ENCODE peak calls at places on chromosomes 5 and 9, in four cellular contexts. P, H, V and X are unnamed samples.

GRCh38 chr5:154243736-154244135 is 53.2 kb downstream of the GALNT10 start:
- DNase-seq in V (no peak), H (no peak), P (no peak), X (no peak)

GRCh38 chr5:97528941-97529340 is 345.9 kb upstream of the RIOK2 start:
- DNase-seq in P (no peak), V (no peak), H (no peak), X (no peak)

GRCh38 chr9:89924611-89925010 is 319.8 kb downstream of the GADD45G start:
- DNase-seq in P (no peak), H (no peak), V (no peak), X (no peak)

GRCh38 chr5:127705120-127705892 is 2.1 kb downstream of the CCDC192 start:
- DNase-seq in P (peak), H (peak), V (no peak), X (peak)

GRCh38 chr5:116571568-116572321 is 2.9 kb downstream of the SEMA6A start:
- DNase-seq in P (no peak), H (no peak), V (no peak), X (peak)

GRCh38 chr9:75960561-75960960 is 70.1 kb downstream of the PCSK5 start:
- DNase-seq in P (no peak), V (no peak), H (no peak), X (no peak)

GRCh38 chr9:35662437-35662836 is 2.6 kb downstream of the ARHGEF39 start:
- DNase-seq in V (no peak), H (no peak), P (no peak), X (no peak)

GRCh38 chr9:37198034-37198718 is 77.8 kb downstream of the ZCCHC7 start:
- DNase-seq in P (no peak), V (no peak), H (no peak), X (no peak)

GRCh38 chr5:154771383-154771901 is 16.3 kb downstream of the LARP1 start:
- DNase-seq in V (no peak), P (peak), H (peak), X (no peak)

GRCh38 chr9:64773491-64773931 is 511.5 kb downstream of the FOXD4L5 start:
- DNase-seq in V (peak), H (no peak), P (no peak), X (no peak)

GRCh38 chr5:119420173-119420572 is 32.1 kb upstream of the HSD17B4 start:
- DNase-seq in H (peak), V (no peak), P (peak), X (peak)

GRCh38 chr9:90891656-90892055 is 90.0 kb downstream of the SYK start:
- DNase-seq in P (no peak), V (no peak), H (no peak), X (no peak)

GRCh38 chr9:14608521-14608920 is 84.7 kb downstream of the ZDHHC21 start:
- DNase-seq in V (no peak), P (no peak), H (no peak), X (no peak)

GRCh38 chr5:96952118-96952750 is 16.4 kb downstream of the LNPEP start:
- DNase-seq in H (no peak), P (no peak), V (no peak), X (no peak)

GRCh38 chr9:3954950-3955670 is 344.8 kb downstream of the GLIS3 start:
- DNase-seq in H (no peak), P (no peak), V (no peak), X (no peak)

GRCh38 chr5:137129906-137130680 is 369.0 kb downstream of the SPOCK1 start:
- DNase-seq in P (no peak), V (no peak), H (no peak), X (no peak)

GRCh38 chr5:146040559-146040958 is 64.8 kb downstream of the PLAC8L1 start:
- DNase-seq in V (no peak), P (no peak), H (peak), X (no peak)

GRCh38 chr9:120569556-120569955 is 10.4 kb downstream of the CDK5RAP2 start:
- DNase-seq in H (no peak), P (no peak), V (no peak), X (no peak)

GRCh38 chr5:175889910-175890684 is 18.7 kb downstream of the CPLX2 start:
- DNase-seq in V (no peak), P (peak), H (no peak), X (no peak)

GRCh38 chr5:123537845-123538244 is 25.9 kb downstream of the CSNK1G3 start:
- DNase-seq in V (no peak), P (no peak), H (no peak), X (no peak)

GRCh38 chr5:66864240-66864884 is 268.2 kb downstream of the MAST4 start:
- DNase-seq in V (no peak), H (peak), P (peak), X (no peak)

GRCh38 chr5:107331882-107332281 is 338.9 kb downstream of the EFNA5 start:
- DNase-seq in H (peak), V (no peak), P (no peak), X (peak)

GRCh38 chr9:95725045-95725444 is 150.4 kb upstream of the ERCC6L2 start:
- DNase-seq in V (no peak), H (no peak), P (no peak), X (no peak)

GRCh38 chr9:101536351-101536750 is 2.7 kb downstream of the RNF20 start:
- DNase-seq in H (peak), P (no peak), V (no peak), X (no peak)

GRCh38 chr9:106862115-106862945 is 636 bp upstream of the ZNF462 start:
- DNase-seq in V (no peak), P (no peak), H (peak), X (peak)

GRCh38 chr9:82410891-82411290 is 422.3 kb downstream of the SPATA31D1 start:
- DNase-seq in P (no peak), V (no peak), H (peak), X (no peak)

GRCh38 chr9:99057665-99058625 is 47.0 kb upstream of the TGFBR1 start:
- DNase-seq in H (peak), P (peak), V (no peak), X (no peak)

GRCh38 chr9:91919621-91920020 is 30.4 kb downstream of the ROR2 start:
- DNase-seq in H (no peak), V (no peak), P (no peak), X (no peak)

GRCh38 chr5:98397081-98397480 is 376.4 kb upstream of the RGMB start:
- DNase-seq in H (peak), P (no peak), V (no peak), X (no peak)

GRCh38 chr5:169268019-169268418 is 32.9 kb downstream of the SLIT3 start:
- DNase-seq in P (no peak), V (no peak), H (peak), X (no peak)

GRCh38 chr5:174549254-174549653 is 175.1 kb upstream of the MSX2 start:
- DNase-seq in V (no peak), P (no peak), H (no peak), X (no peak)

GRCh38 chr5:179852993-179853547 is 5.5 kb downstream of the MRNIP start:
- DNase-seq in V (no peak), H (no peak), P (no peak), X (no peak)

GRCh38 chr5:15510092-15510491 is 10.1 kb downstream of the FBXL7 start:
- DNase-seq in V (no peak), H (no peak), P (no peak), X (no peak)

GRCh38 chr5:56489272-56489671 is 256.1 kb upstream of the ANKRD55 start:
- DNase-seq in P (no peak), H (no peak), V (no peak), X (no peak)

DNA sequence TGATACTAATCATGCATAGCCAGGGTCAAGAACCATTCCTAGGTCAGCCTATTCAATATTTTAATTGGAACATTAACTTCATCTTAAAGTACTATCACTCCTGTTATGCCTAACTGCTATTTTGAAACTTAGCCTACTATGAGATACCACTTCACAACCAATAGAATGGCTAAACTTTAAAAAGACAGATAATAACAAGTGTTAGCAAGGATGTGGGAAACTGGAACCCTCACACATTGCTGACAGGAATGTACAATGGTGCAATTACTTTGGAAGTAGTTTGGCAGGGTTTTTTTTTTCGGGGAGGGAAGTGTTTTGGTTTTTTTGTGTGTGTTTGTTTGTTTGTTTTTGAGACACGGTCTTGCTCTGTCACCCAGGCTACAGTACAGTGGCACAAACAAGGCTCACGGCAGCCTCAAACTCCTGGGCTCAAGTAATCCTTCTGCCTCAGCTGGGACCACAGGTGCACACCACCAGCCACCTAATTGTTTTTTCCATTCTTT is 10.6 kb downstream of the AGTPBP1 start:
- DNase-seq in P (no peak), H (no peak), V (no peak), X (no peak)
- TF ChIP-seq CTCF in P (no peak), H (no peak), V (no peak), X (no peak)

GRCh38 chr5:149621415-149622098 is 40.3 kb downstream of the ARHGEF37 start:
- DNase-seq in V (no peak), H (no peak), P (no peak), X (no peak)

GRCh38 chr5:149616727-149617284 is 35.5 kb downstream of the ARHGEF37 start:
- DNase-seq in P (no peak), H (no peak), V (no peak), X (no peak)

GRCh38 chr5:149615976-149616375 is 34.7 kb downstream of the ARHGEF37 start:
- DNase-seq in P (peak), V (no peak), H (no peak), X (no peak)

GRCh38 chr5:149617760-149618306 is 36.5 kb downstream of the ARHGEF37 start:
- DNase-seq in H (no peak), V (no peak), P (no peak), X (no peak)

DNA sequence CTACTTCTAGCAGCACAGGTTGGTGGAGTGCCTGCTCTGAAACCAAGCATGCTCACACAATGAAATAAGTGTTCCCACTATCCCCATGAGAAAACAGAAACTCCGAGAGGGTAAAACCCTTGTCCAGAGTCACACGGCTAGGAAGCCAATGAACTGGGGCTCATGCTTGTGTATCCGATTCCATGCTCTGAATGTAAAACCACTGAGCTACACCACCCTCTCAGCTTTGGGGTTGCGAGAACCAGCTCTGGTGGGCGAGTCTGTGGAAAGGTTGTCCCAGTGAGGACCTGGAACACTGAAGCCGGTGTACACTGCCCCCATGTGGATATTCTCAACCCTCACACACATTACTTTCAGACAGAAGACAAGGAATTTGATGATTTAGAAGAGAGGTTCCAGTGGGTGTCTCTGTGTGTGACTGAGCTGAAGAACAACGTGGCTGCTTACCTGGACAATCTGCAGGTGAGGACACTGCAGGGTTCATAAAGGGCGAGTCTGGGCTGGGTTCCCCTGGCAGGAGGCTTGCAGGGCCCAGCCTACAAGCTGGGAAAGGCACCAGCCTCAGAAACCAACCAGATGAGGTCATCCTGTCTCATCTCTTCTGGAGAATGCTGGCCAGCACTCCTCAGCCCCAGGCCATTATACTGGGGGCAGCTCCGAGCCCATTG is 37.4 kb downstream of the ARHGEF37 start:
- DNase-seq in H (peak), V (no peak), P (peak), X (peak)
- TF ChIP-seq CTCF in H (peak), V (peak), P (peak), X (peak)

GRCh38 chr9:12847591-12847990 is 72.8 kb downstream of the LURAP1L start:
- DNase-seq in H (peak), P (no peak), V (no peak), X (no peak)
- TF ChIP-seq CTCF in H (no peak), P (no peak), V (no peak), X (no peak)

GRCh38 chr9:127612993-127613954 is 1.2 kb downstream of the STXBP1 start:
- DNase-seq in P (peak), H (peak), V (peak), X (peak)

GRCh38 chr9:127614961-127615360 is 2.9 kb downstream of the STXBP1 start:
- DNase-seq in V (no peak), H (no peak), P (no peak), X (no peak)

GRCh38 chr9:127608104-127608966 is 3.7 kb upstream of the STXBP1 start:
- DNase-seq in V (no peak), H (peak), P (peak), X (peak)

DNA sequence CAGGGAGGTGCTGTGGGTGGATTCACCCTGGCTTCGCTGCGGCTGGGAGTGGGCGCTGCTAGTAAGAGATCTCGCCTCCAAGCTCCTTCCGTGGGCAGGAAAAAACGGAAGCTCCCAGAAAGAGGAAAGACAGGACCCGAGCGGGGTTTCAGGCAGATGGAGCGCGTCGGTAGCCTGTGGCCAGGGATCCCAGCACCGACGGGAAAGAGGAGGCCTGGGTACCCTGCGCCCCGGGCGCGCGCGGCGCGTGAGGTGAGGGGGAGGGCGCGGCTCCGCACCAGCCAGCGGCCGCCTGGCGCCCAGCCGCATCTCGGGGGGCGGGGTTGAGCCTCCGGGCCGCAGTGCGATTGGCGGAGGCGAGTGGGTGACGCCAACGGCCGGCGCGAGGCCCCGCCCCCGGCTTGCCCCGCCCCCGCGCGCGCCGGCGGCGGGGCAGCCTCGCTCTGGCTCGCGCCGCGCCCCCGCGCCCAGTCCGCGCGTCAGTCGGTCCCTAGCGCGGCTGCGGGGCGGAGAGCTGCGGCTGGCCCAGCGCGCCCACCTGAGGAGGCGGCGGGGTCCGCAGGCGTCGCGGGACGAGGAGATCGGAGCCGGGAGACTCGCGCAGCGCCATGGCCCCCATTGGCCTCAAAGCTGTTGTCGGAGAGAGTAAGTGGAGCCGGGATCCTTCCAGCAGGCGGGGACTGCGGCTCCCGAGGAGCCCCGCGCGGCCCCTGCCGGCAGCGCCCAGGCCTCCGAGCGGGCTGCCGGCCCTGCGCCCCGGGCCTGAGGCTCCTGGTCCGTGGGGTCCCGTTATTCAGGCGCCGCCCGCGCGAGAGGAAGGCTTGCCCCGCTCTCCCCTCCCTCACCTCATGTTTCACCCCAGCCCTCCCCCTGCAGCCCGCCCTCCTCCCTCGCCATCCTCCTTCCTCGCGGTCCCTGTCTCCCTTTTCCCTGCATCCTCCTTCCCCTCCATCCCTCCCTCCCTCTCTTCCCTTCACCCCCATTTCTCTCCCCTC is at the start of gene STXBP1:
- DNase-seq in V (peak), P (peak), H (peak), X (peak)
- TF ChIP-seq CTCF in V (no peak), P (no peak), H (no peak), X (no peak)

DNA sequence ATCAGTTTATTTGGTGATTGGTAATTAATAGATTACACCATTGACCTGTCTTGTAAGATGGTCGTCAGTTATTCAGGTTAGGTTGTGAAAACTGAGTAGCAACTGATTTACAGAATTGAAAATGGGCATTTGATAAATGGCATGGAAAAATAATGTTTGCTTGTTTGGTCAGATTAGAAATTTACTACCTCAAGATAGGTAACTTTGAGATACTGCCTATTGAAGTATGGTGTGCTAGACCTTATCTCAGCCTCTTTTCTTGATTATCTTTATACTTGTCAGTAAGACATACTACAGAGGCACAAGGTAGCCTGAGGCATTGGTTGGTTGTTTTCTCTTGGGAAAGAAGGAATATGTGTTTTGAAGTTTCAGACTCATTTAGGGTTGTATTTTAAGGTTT is 174.5 kb downstream of the XRCC4 start:
- DNase-seq in H (no peak), P (no peak), V (no peak), X (no peak)
- TF ChIP-seq CTCF in H (no peak), P (no peak), V (no peak), X (no peak)

DNA sequence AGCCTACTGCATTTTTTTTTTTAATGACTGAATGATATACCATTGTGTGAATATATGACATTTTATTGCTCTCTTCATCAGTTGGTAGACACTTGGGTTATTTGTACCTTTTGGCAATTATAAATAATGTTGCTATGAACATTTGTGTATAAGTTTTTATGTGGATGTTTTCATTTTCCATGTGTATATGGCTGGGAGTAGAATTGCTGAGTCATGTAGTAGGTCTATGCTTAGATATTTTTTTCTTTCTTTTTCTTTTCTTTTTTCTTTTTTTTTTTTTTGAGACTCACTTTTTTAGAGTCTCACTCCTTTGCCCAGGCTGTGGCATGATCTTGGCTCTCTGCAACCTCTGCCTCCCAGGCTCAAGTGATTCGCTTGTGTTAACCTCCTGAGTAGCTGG is 32.9 kb upstream of the FAM120AOS start:
- DNase-seq in H (no peak), P (no peak), V (no peak), X (no peak)
- TF ChIP-seq CTCF in H (no peak), P (no peak), V (no peak), X (no peak)

GRCh38 chr5:44862808-44863207 is 54.1 kb downstream of the MRPS30 start:
- DNase-seq in V (no peak), P (no peak), H (peak), X (no peak)
- TF ChIP-seq CTCF in V (no peak), P (no peak), H (peak), X (peak)

GRCh38 chr5:141875795-141876627 is 2.2 kb downstream of the PCDH1 start:
- DNase-seq in V (peak), P (peak), H (peak), X (peak)
- TF ChIP-seq CTCF in V (no peak), P (no peak), H (no peak), X (no peak)